ENCODE peak calls at places on chromosome 16, in nine cellular contexts. S is mammary epithelial cell; Q is ovary; F is T-helper 17 cell; A is bronchial epithelial cell; K is left ventricle myocardium inferior; G is neural progenitor cell; W is NCI-H1105; H is activated CD4-positive, alpha-beta T cell treated with anti-CD3 and anti-CD28 coated beads for 4 hours. R is an unnamed sample.

GRCh38 chr16:2955779-2956565 is 8.1 kb upstream of the KREMEN2 start:
- DNase-seq in S (no peak), Q (peak; percentile 12), F (no peak), A (no peak), K (no peak), G (no peak), W (no peak), H (no peak), R (no peak)

GRCh38 chr16:69141936-69142335 is 9.5 kb downstream of the UTP4 start:
- DNase-seq in S (no peak), Q (no peak), F (no peak), A (no peak), K (no peak), G (no peak), W (no peak), H (no peak), R (no peak)

GRCh38 chr16:2102471-2102870 is 33.2 kb downstream of the PKD1 start:
- DNase-seq in S (no peak), Q (no peak), F (no peak), A (no peak), K (no peak), G (no peak), W (no peak), H (no peak), R (no peak)

GRCh38 chr16:81627729-81628128 is 151.4 kb upstream of the PLCG2 start:
- DNase-seq in S (no peak), Q (no peak), F (no peak), A (no peak), K (no peak), G (no peak), W (no peak), H (no peak), R (no peak)

GRCh38 chr16:31678649-31679325 is 151.1 kb downstream of the AHSP start:
- DNase-seq in S (no peak), Q (no peak), F (no peak), A (no peak), K (no peak), G (no peak), W (no peak), H (no peak), R (no peak)

GRCh38 chr16:89964201-89964600 is 15.6 kb downstream of the DEF8 start:
- DNase-seq in S (no peak), Q (no peak), F (no peak), A (no peak), K (no peak), G (no peak), W (no peak), H (no peak), R (no peak)

GRCh38 chr16:964696-965395 is 5.9 kb downstream of the LMF1 start:
- DNase-seq in S (no peak), Q (no peak), F (peak; percentile 46), A (peak; percentile 30), K (no peak), G (no peak), W (no peak), H (peak; percentile 71), R (no peak)

GRCh38 chr16:10609410-10609774 is 29.0 kb upstream of the EMP2 start:
- DNase-seq in S (no peak), Q (no peak), F (no peak), A (peak; percentile 61), K (no peak), G (no peak), W (no peak), H (no peak), R (no peak)

GRCh38 chr16:85667261-85667660 is 21.5 kb downstream of the GINS2 start:
- DNase-seq in S (no peak), Q (peak; percentile 19), F (no peak), A (no peak), K (no peak), G (no peak), W (no peak), H (no peak), R (no peak)

GRCh38 chr16:21950782-21951521 is 2.2 kb upstream of the UQCRC2 start:
- DNase-seq in S (peak; percentile 31), Q (no peak), F (no peak), A (peak; percentile 50), K (no peak), G (peak; percentile 18), W (no peak), H (no peak), R (no peak)

GRCh38 chr16:24685539-24686432 is 43.7 kb upstream of the TNRC6A start:
- DNase-seq in S (peak; percentile 63), Q (peak; percentile 73), F (no peak), A (peak; percentile 39), K (peak; percentile 53), G (peak; percentile 48), W (no peak), H (no peak), R (peak; percentile 90)

GRCh38 chr16:30335598-30336474 is 19.3 kb downstream of the CD2BP2 start:
- DNase-seq in S (peak; percentile 58), Q (peak; percentile 54), F (no peak), A (peak; percentile 37), K (no peak), G (no peak), W (no peak), H (no peak), R (peak; percentile 46)

GRCh38 chr16:55542459-55543082 is 23.9 kb upstream of the CAPNS2 start:
- DNase-seq in S (peak; percentile 70), Q (no peak), F (no peak), A (peak; percentile 83), K (no peak), G (no peak), W (no peak), H (no peak), R (no peak)

GRCh38 chr16:4615389-4616046 is 830 bp upstream of the UBALD1 start:
- DNase-seq in S (no peak), Q (peak; percentile 76), F (no peak), A (no peak), K (peak; percentile 36), G (no peak), W (no peak), H (peak; percentile 15), R (no peak)

GRCh38 chr16:86035906-86036305 is 136.9 kb downstream of the IRF8 start:
- DNase-seq in S (no peak), Q (no peak), F (no peak), A (no peak), K (no peak), G (no peak), W (no peak), H (no peak), R (peak; percentile 52)

GRCh38 chr16:90048347-90048722 is 28.8 kb downstream of the PRDM7 start:
- DNase-seq in S (no peak), Q (no peak), F (no peak), A (no peak), K (no peak), G (no peak), W (no peak), H (no peak), R (no peak)